ENCODE peak calls at places on chromosomes 11 and 22, in nine cellular contexts. One of them, this sample, is unnamed.

GRCh38 chr22:34645375-34645774 is 420.6 kb upstream of the ISX start:
- DNase-seq in AG04450: no peak
- DNase-seq in heart right ventricle: no peak
- DNase-seq in foreskin fibroblast: no peak
- DNase-seq in A549: peak; percentile 1
- DNase-seq in adrenal gland: no peak
- DNase-seq in fibroblast of pulmonary artery: no peak
- DNase-seq in endothelial cell of umbilical vein: no peak
- DNase-seq in ovary: no peak
- DNase-seq in this sample: no peak

GRCh38 chr11:2816941-2817421 is 68.6 kb downstream of the CDKN1C start:
- DNase-seq in A549: no peak
- DNase-seq in ovary: peak; percentile 84
- DNase-seq in AG04450: peak; percentile 66
- DNase-seq in endothelial cell of umbilical vein: no peak
- DNase-seq in heart right ventricle: no peak
- DNase-seq in adrenal gland: no peak
- DNase-seq in fibroblast of pulmonary artery: peak; percentile 64
- DNase-seq in foreskin fibroblast: peak; percentile 80
- DNase-seq in this sample: no peak

GRCh38 chr11:2761131-2762030 is 61.6 kb upstream of the KCNQ1OT1 start:
- DNase-seq in ovary: no peak
- DNase-seq in adrenal gland: peak; percentile 12
- DNase-seq in heart right ventricle: no peak
- DNase-seq in foreskin fibroblast: no peak
- DNase-seq in A549: no peak
- DNase-seq in endothelial cell of umbilical vein: no peak
- DNase-seq in fibroblast of pulmonary artery: no peak
- DNase-seq in AG04450: no peak
- DNase-seq in this sample: no peak

GRCh38 chr22:20989323-20990138 is 7.4 kb downstream of the LZTR1 start:
- DNase-seq in foreskin fibroblast: peak; percentile 29
- DNase-seq in endothelial cell of umbilical vein: no peak
- DNase-seq in A549: no peak
- DNase-seq in AG04450: no peak
- DNase-seq in heart right ventricle: no peak
- DNase-seq in adrenal gland: no peak
- DNase-seq in ovary: peak; percentile 60
- DNase-seq in fibroblast of pulmonary artery: no peak
- DNase-seq in this sample: no peak

GRCh38 chr22:50507421-50507990 is at the start of gene LMF2:
- DNase-seq in AG04450: no peak
- DNase-seq in fibroblast of pulmonary artery: no peak
- DNase-seq in foreskin fibroblast: no peak
- DNase-seq in endothelial cell of umbilical vein: peak; percentile 76
- DNase-seq in adrenal gland: peak; percentile 92
- DNase-seq in A549: no peak
- DNase-seq in ovary: peak; percentile 96
- DNase-seq in heart right ventricle: peak; percentile 94
- DNase-seq in this sample: no peak

GRCh38 chr11:125165111-125165663 is 636 bp downstream of the PKNOX2 start:
- DNase-seq in foreskin fibroblast: peak; percentile 57
- DNase-seq in AG04450: no peak
- DNase-seq in fibroblast of pulmonary artery: peak; percentile 33
- DNase-seq in endothelial cell of umbilical vein: peak; percentile 32
- DNase-seq in A549: no peak
- DNase-seq in heart right ventricle: peak; percentile 42
- DNase-seq in adrenal gland: peak; percentile 58
- DNase-seq in ovary: peak; percentile 71
- DNase-seq in this sample: no peak

GRCh38 chr11:69006816-69007215 is 6.2 kb downstream of the MRGPRF start:
- DNase-seq in adrenal gland: no peak
- DNase-seq in A549: no peak
- DNase-seq in AG04450: no peak
- DNase-seq in endothelial cell of umbilical vein: no peak
- DNase-seq in foreskin fibroblast: no peak
- DNase-seq in fibroblast of pulmonary artery: no peak
- DNase-seq in heart right ventricle: no peak
- DNase-seq in ovary: no peak
- DNase-seq in this sample: no peak

GRCh38 chr11:13939952-13940610 is 22.4 kb upstream of the SPON1 start:
- DNase-seq in ovary: no peak
- DNase-seq in foreskin fibroblast: peak; percentile 82
- DNase-seq in A549: peak; percentile 24
- DNase-seq in heart right ventricle: no peak
- DNase-seq in adrenal gland: no peak
- DNase-seq in AG04450: no peak
- DNase-seq in fibroblast of pulmonary artery: no peak
- DNase-seq in endothelial cell of umbilical vein: no peak
- DNase-seq in this sample: no peak

GRCh38 chr22:37690901-37691504 is 4.9 kb downstream of the NOL12 start:
- DNase-seq in ovary: no peak
- DNase-seq in endothelial cell of umbilical vein: no peak
- DNase-seq in adrenal gland: peak; percentile 83
- DNase-seq in fibroblast of pulmonary artery: no peak
- DNase-seq in AG04450: no peak
- DNase-seq in A549: no peak
- DNase-seq in foreskin fibroblast: no peak
- DNase-seq in heart right ventricle: no peak
- DNase-seq in this sample: no peak

GRCh38 chr11:19426719-19427066 is 185.9 kb upstream of the E2F8 start:
- DNase-seq in endothelial cell of umbilical vein: no peak
- DNase-seq in ovary: no peak
- DNase-seq in A549: no peak
- DNase-seq in foreskin fibroblast: no peak
- DNase-seq in AG04450: no peak
- DNase-seq in heart right ventricle: no peak
- DNase-seq in fibroblast of pulmonary artery: no peak
- DNase-seq in adrenal gland: no peak
- DNase-seq in this sample: no peak

GRCh38 chr22:37752189-37753061 is 55.3 kb upstream of the GCAT start:
- DNase-seq in foreskin fibroblast: peak; percentile 99
- DNase-seq in AG04450: peak; percentile 47
- DNase-seq in fibroblast of pulmonary artery: peak; percentile 97
- DNase-seq in endothelial cell of umbilical vein: peak; percentile 90
- DNase-seq in adrenal gland: peak; percentile 94
- DNase-seq in ovary: peak; percentile 95
- DNase-seq in A549: peak; percentile 94
- DNase-seq in heart right ventricle: peak; percentile 94
- DNase-seq in this sample: peak; percentile 63

GRCh38 chr11:27239305-27239942 is 123.6 kb downstream of the CCDC34 start:
- DNase-seq in ovary: no peak
- DNase-seq in fibroblast of pulmonary artery: no peak
- DNase-seq in heart right ventricle: no peak
- DNase-seq in AG04450: no peak
- DNase-seq in endothelial cell of umbilical vein: no peak
- DNase-seq in adrenal gland: no peak
- DNase-seq in A549: no peak
- DNase-seq in foreskin fibroblast: peak; percentile 88
- DNase-seq in this sample: no peak

GRCh38 chr11:107179829-107180228 is 161.6 kb upstream of the GUCY1A2 start:
- DNase-seq in adrenal gland: no peak
- DNase-seq in endothelial cell of umbilical vein: no peak
- DNase-seq in fibroblast of pulmonary artery: no peak
- DNase-seq in heart right ventricle: no peak
- DNase-seq in ovary: no peak
- DNase-seq in foreskin fibroblast: no peak
- DNase-seq in AG04450: no peak
- DNase-seq in A549: no peak
- DNase-seq in this sample: no peak
- TF ChIP-seq CTCF in adrenal gland: no peak
- TF ChIP-seq CTCF in endothelial cell of umbilical vein: no peak
- TF ChIP-seq CTCF in fibroblast of pulmonary artery: no peak
- TF ChIP-seq CTCF in heart right ventricle: no peak
- TF ChIP-seq CTCF in ovary: no peak
- TF ChIP-seq CTCF in foreskin fibroblast: no peak
- TF ChIP-seq CTCF in AG04450: no peak
- TF ChIP-seq CTCF in A549: no peak
- TF ChIP-seq CTCF in this sample: no peak

DNA sequence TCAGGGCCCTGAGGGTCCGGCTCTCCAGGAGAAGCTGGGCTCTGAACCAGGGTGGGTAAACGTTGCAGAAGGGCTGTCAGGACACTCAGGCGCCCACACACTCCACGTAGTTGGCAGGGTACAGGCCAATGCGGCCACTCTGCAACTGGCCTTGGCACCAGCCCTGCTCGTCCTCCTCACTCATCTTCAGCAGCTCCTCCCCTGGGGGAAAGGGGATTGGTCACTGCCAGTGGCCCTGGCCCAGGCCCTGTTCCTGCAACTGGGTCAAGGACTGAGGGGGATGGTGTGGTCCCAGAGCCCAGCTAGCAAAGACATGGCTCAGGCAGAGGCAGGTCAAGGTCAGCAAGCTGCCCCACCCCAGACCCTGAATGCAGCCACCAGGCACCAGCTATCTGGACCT is 1.2 kb upstream of the ARFGAP2 start:
- DNase-seq in adrenal gland: peak; percentile 87
- DNase-seq in fibroblast of pulmonary artery: no peak
- DNase-seq in ovary: peak; percentile 66
- DNase-seq in AG04450: no peak
- DNase-seq in heart right ventricle: peak; percentile 53
- DNase-seq in foreskin fibroblast: no peak
- DNase-seq in A549: no peak
- DNase-seq in endothelial cell of umbilical vein: no peak
- DNase-seq in this sample: no peak
- H3K4me3 ChIP-seq in adrenal gland: no peak overlapping the region
- H3K4me3 ChIP-seq in fibroblast of pulmonary artery: no peak overlapping the region
- H3K4me3 ChIP-seq in ovary: no peak overlapping the region
- H3K4me3 ChIP-seq in AG04450: no peak overlapping the region
- H3K4me3 ChIP-seq in heart right ventricle: peak overlapping the region; percentile 94
- H3K4me3 ChIP-seq in foreskin fibroblast: no peak overlapping the region
- H3K4me3 ChIP-seq in A549: no peak overlapping the region
- H3K4me3 ChIP-seq in endothelial cell of umbilical vein: no peak overlapping the region
- H3K4me3 ChIP-seq in this sample: no peak overlapping the region

GRCh38 chr11:848988-849824 is 6.6 kb downstream of the TSPAN4 start:
- DNase-seq in ovary: peak; percentile 77
- DNase-seq in fibroblast of pulmonary artery: no peak
- DNase-seq in heart right ventricle: peak; percentile 57
- DNase-seq in endothelial cell of umbilical vein: peak; percentile 28
- DNase-seq in A549: no peak
- DNase-seq in foreskin fibroblast: peak; percentile 57
- DNase-seq in AG04450: no peak
- DNase-seq in adrenal gland: no peak
- DNase-seq in this sample: no peak

GRCh38 chr11:848380-848931 is 5.8 kb downstream of the TSPAN4 start:
- DNase-seq in endothelial cell of umbilical vein: peak; percentile 32
- DNase-seq in AG04450: no peak
- DNase-seq in A549: no peak
- DNase-seq in ovary: peak; percentile 73
- DNase-seq in heart right ventricle: peak; percentile 63
- DNase-seq in fibroblast of pulmonary artery: peak; percentile 38
- DNase-seq in adrenal gland: no peak
- DNase-seq in foreskin fibroblast: peak; percentile 74
- DNase-seq in this sample: no peak

GRCh38 chr11:852762-853161 is 10.1 kb downstream of the TSPAN4 start:
- DNase-seq in adrenal gland: no peak
- DNase-seq in A549: no peak
- DNase-seq in fibroblast of pulmonary artery: no peak
- DNase-seq in endothelial cell of umbilical vein: no peak
- DNase-seq in ovary: no peak
- DNase-seq in foreskin fibroblast: no peak
- DNase-seq in AG04450: no peak
- DNase-seq in heart right ventricle: no peak
- DNase-seq in this sample: no peak

GRCh38 chr11:849951-850776 is 7.5 kb downstream of the TSPAN4 start:
- DNase-seq in heart right ventricle: no peak
- DNase-seq in foreskin fibroblast: peak; percentile 60
- DNase-seq in fibroblast of pulmonary artery: no peak
- DNase-seq in ovary: no peak
- DNase-seq in endothelial cell of umbilical vein: no peak
- DNase-seq in adrenal gland: no peak
- DNase-seq in A549: no peak
- DNase-seq in AG04450: no peak
- DNase-seq in this sample: no peak

DNA sequence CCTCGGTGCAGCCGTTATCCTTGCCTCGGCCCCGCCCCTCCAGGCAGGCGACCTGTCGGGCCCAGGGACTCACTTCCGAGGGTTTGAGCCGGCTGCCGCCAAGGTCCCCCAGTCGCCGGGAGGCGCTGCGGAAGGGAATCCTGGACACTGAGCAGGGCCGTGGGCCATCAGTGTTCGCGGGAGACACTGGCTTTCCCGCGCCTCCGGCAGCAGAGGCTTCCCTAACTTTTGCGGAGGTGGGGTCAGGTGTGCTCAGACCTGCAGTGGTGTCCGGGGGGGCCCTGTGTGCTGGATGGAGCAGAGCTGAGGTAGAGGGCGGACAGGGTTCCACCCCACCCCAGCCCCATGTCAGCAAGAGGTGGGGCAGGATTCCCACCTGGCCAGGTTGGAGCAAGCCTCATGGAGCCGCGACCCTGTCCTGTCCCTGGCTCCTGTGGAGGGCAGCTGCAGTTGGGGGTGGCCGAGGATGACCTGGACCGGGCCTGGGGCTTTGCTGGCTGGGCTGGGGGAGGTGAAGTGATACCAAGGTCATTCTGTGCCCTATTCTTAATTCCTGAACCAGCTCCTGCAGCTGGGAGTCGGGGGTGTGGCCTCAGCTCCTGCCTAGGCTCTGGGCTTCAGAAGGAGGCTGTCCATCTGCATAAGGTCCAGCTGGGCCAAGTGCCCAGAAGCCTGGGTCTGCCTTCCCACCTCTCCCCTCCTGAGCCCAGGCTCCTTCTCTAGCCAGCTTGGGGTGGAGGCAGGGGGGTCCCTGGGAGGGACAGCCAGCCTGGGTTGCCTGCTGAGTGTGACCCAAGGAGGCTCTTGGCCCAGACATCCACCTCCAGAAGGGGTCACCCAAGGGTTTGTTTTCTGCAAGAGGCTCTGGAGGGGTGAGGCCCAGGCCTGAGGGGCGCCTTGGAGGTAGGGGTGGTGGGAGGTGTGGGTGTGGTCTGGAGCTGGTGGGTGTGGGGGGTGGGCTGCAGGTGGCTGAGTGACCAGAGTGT is 8.4 kb downstream of the TSPAN4 start:
- DNase-seq in heart right ventricle: no peak
- DNase-seq in ovary: peak; percentile 76
- DNase-seq in fibroblast of pulmonary artery: no peak
- DNase-seq in foreskin fibroblast: peak; percentile 47
- DNase-seq in endothelial cell of umbilical vein: no peak
- DNase-seq in adrenal gland: no peak
- DNase-seq in AG04450: no peak
- DNase-seq in A549: no peak
- DNase-seq in this sample: no peak
- TF ChIP-seq CTCF in heart right ventricle: no peak
- TF ChIP-seq CTCF in ovary: no peak
- TF ChIP-seq CTCF in fibroblast of pulmonary artery: no peak
- TF ChIP-seq CTCF in foreskin fibroblast: peak; percentile 6
- TF ChIP-seq CTCF in endothelial cell of umbilical vein: peak; percentile 4
- TF ChIP-seq CTCF in adrenal gland: no peak
- TF ChIP-seq CTCF in AG04450: peak; percentile 22
- TF ChIP-seq CTCF in A549: no peak
- TF ChIP-seq CTCF in this sample: peak; percentile 4

DNA sequence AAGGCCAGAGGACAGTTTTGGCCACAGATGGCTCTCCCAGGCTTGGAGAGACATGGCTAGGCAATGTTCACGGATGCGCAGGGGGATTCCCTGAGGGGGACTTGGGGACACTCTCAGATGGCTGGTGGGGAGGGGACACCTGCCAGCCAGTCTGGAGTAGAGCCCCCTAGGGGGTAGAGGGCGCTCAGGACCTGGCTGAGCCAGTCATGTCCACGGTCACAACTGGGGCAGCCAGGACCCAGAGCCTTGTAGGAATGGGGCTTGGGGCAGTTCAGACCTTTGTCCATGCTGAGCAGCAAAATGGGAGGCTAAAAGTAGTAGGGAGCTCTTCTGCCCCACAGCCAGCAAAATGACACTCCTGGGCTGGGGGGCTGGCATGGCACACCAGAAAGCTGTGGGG is 1.7 kb downstream of the CSDC2 start:
- DNase-seq in fibroblast of pulmonary artery: no peak
- DNase-seq in foreskin fibroblast: no peak
- DNase-seq in ovary: peak; percentile 51
- DNase-seq in A549: no peak
- DNase-seq in endothelial cell of umbilical vein: no peak
- DNase-seq in heart right ventricle: no peak
- DNase-seq in AG04450: no peak
- DNase-seq in adrenal gland: no peak
- DNase-seq in this sample: no peak
- H3K4me3 ChIP-seq in fibroblast of pulmonary artery: no peak overlapping the region
- H3K4me3 ChIP-seq in foreskin fibroblast: peak overlapping the region; percentile 73
- H3K4me3 ChIP-seq in ovary: peak overlapping the region; percentile 61
- H3K4me3 ChIP-seq in A549: no peak overlapping the region
- H3K4me3 ChIP-seq in endothelial cell of umbilical vein: no peak overlapping the region
- H3K4me3 ChIP-seq in heart right ventricle: peak overlapping the region; percentile 46
- H3K4me3 ChIP-seq in AG04450: peak overlapping the region; percentile 84
- H3K4me3 ChIP-seq in adrenal gland: no peak overlapping the region
- H3K4me3 ChIP-seq in this sample: no peak overlapping the region

This sample was measured in kidney epithelial cell.